ENCODE peak calls at places on chromosomes 16 and 17, in six cellular contexts. C is heart right ventricle, W is spleen, Y is fibroblast of lung, X is HFF-Myc, F is A549. V is an unnamed sample.

GRCh38 chr17:81553616-81554181 is 1.5 kb upstream of the FAAP100 start:
- DNase-seq in C (no peak), W (no peak), Y (peak; percentile 97), X (peak; percentile 89), F (peak; percentile 71), V (peak; percentile 38)

GRCh38 chr17:16463341-16464000 is 28.5 kb downstream of the LRRC75A start:
- DNase-seq in C (peak; percentile 52), W (peak; percentile 85), Y (peak; percentile 54), X (no peak), F (peak; percentile 62), V (no peak)

GRCh38 chr16:30548392-30549255 is 9.6 kb downstream of the ZNF764 start:
- DNase-seq in C (no peak), W (no peak), Y (no peak), X (no peak), F (no peak), V (no peak)

GRCh38 chr17:82055023-82055964 is 3.6 kb downstream of the GPS1 start:
- DNase-seq in C (no peak), W (peak; percentile 78), Y (no peak), X (no peak), F (no peak), V (no peak)

GRCh38 chr16:89102035-89102776 is 8.6 kb downstream of the ACSF3 start:
- DNase-seq in C (no peak), W (no peak), Y (no peak), X (no peak), F (no peak), V (no peak)

GRCh38 chr16:85347213-85347591 is 234.9 kb upstream of the CIBAR2 start:
- DNase-seq in C (no peak), W (no peak), Y (no peak), X (no peak), F (peak; percentile 52), V (peak; percentile 47)

GRCh38 chr16:88651276-88651988 is 579 bp upstream of the CYBA start:
- DNase-seq in C (peak; percentile 54), W (peak; percentile 98), Y (no peak), X (no peak), F (peak; percentile 48), V (peak; percentile 75)

GRCh38 chr16:84834403-84834772 is 14.6 kb downstream of the CRISPLD2 start:
- DNase-seq in C (no peak), W (no peak), Y (peak; percentile 62), X (no peak), F (no peak), V (no peak)

GRCh38 chr17:60554377-60554788 is 28.3 kb upstream of the APPBP2 start:
- DNase-seq in C (no peak), W (no peak), Y (peak; percentile 90), X (peak; percentile 60), F (no peak), V (no peak)

GRCh38 chr17:2075336-2076056 is 20.6 kb downstream of the HIC1 start:
- DNase-seq in C (peak; percentile 58), W (peak; percentile 79), Y (peak; percentile 80), X (no peak), F (no peak), V (no peak)

GRCh38 chr16:77788196-77789084 is at the start of gene VAT1L:
- DNase-seq in C (peak; percentile 30), W (no peak), Y (peak; percentile 75), X (no peak), F (peak; percentile 44), V (peak; percentile 76)

GRCh38 chr17:7632492-7632894 is 2.6 kb downstream of the SHBG start:
- DNase-seq in C (no peak), W (no peak), Y (peak; percentile 36), X (no peak), F (peak; percentile 71), V (no peak)

GRCh38 chr16:11708421-11708820 is 34.2 kb downstream of the TXNDC11 start:
- DNase-seq in C (no peak), W (no peak), Y (peak; percentile 56), X (no peak), F (no peak), V (no peak)

GRCh38 chr16:6749714-6750113 is 582.9 kb upstream of the RBFOX1 start:
- DNase-seq in C (no peak), W (no peak), Y (no peak), X (no peak), F (no peak), V (no peak)

GRCh38 chr17:9291912-9292562 is 270.7 kb downstream of the NTN1 start:
- DNase-seq in C (peak; percentile 36), W (peak; percentile 74), Y (peak; percentile 16), X (no peak), F (peak; percentile 28), V (peak; percentile 41)

GRCh38 chr17:62700964-62701705 is 73.7 kb downstream of the MRC2 start:
- DNase-seq in C (no peak), W (peak; percentile 54), Y (no peak), X (no peak), F (no peak), V (no peak)

GRCh38 chr17:33106525-33107162 is 115.0 kb downstream of the SPACA3 start:
- DNase-seq in C (no peak), W (no peak), Y (peak; percentile 55), X (no peak), F (no peak), V (no peak)

GRCh38 chr17:81367171-81367570 is 28.1 kb upstream of the BAHCC1 start:
- DNase-seq in C (no peak), W (peak; percentile 61), Y (no peak), X (no peak), F (no peak), V (no peak)

GRCh38 chr17:39922006-39922405 is 3.6 kb upstream of the GSDMB start:
- DNase-seq in C (no peak), W (no peak), Y (no peak), X (no peak), F (no peak), V (no peak)

GRCh38 chr17:79633937-79634813 is 23.3 kb upstream of the RBFOX3 start:
- DNase-seq in C (no peak), W (no peak), Y (no peak), X (no peak), F (no peak), V (no peak)

GRCh38 chr16:88703486-88704309 is 2.5 kb downstream of the RNF166 start:
- DNase-seq in C (peak; percentile 53), W (peak; percentile 95), Y (peak; percentile 22), X (no peak), F (no peak), V (no peak)

GRCh38 chr17:27575100-27575911 is 55.7 kb upstream of the LGALS9 start:
- DNase-seq in C (no peak), W (no peak), Y (no peak), X (no peak), F (no peak), V (no peak)

GRCh38 chr16:72179592-72179991 is 7.6 kb upstream of the PMFBP1 start:
- DNase-seq in C (no peak), W (no peak), Y (no peak), X (no peak), F (no peak), V (no peak)

GRCh38 chr17:75380750-75381149 is 24.7 kb downstream of the GRB2 start:
- DNase-seq in C (no peak), W (no peak), Y (no peak), X (no peak), F (no peak), V (no peak)

GRCh38 chr17:75384751-75385150 is 20.7 kb downstream of the GRB2 start:
- DNase-seq in C (no peak), W (no peak), Y (no peak), X (no peak), F (no peak), V (no peak)

GRCh38 chr17:75383842-75384195 is 21.7 kb downstream of the GRB2 start:
- DNase-seq in C (no peak), W (no peak), Y (no peak), X (no peak), F (no peak), V (no peak)

GRCh38 chr17:75380315-75380714 is 25.2 kb downstream of the GRB2 start:
- DNase-seq in C (no peak), W (no peak), Y (no peak), X (no peak), F (no peak), V (no peak)
- TF ChIP-seq CTCF in C (no peak), W (no peak), Y (peak; percentile 14), X (no peak), F (no peak), V (no peak)

GRCh38 chr16:55021595-55022475 is 91.2 kb downstream of the IRX5 start:
- DNase-seq in C (no peak), W (no peak), Y (peak; percentile 65), X (peak; percentile 56), F (peak; percentile 68), V (no peak)
- TF ChIP-seq CTCF in C (peak; percentile 9), W (no peak), Y (no peak), X (peak; percentile 22), F (peak; percentile 23), V (no peak)

GRCh38 chr17:78349831-78350631 is 9.8 kb downstream of the SOCS3 start:
- DNase-seq in C (no peak), W (no peak), Y (no peak), X (no peak), F (no peak), V (no peak)
- TF ChIP-seq CTCF in C (no peak), W (no peak), Y (peak; percentile 10), X (peak; percentile 11), F (peak; percentile 28), V (no peak)

DNA sequence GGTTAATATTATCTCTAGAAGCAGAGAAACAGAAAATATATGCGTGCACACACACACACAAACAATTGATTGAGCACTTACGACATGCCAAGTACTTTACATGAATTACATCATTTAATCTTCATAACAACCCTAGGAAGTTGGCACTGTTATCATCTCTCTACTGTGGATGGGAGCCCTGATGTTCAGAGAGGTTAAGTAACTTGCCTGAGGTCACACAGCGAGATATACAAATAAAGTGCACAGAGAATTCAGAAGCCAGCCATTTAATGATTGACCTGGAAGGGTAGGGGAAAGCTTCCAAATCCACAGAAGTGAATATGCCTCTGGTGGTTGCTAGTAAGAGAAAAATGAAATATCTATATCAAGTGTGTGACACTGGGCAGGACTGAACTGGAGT is 37.5 kb upstream of the GPR139 start:
- DNase-seq in C (no peak), W (no peak), Y (no peak), X (no peak), F (no peak), V (no peak)
- TF ChIP-seq CTCF in C (no peak), W (no peak), Y (no peak), X (no peak), F (no peak), V (no peak)

V was measured in nephron progenitor cell.